ENCODE peak calls at places on chromosome 10, in five cellular contexts. One of them, this sample, is unnamed.

GRCh38 chr10:110404825-110405224 is 92.9 kb upstream of the DUSP5 start:
- DNase-seq in thoracic aorta: no peak
- DNase-seq in heart left ventricle: no peak
- DNase-seq in A549: no peak
- DNase-seq in IMR-90: no peak
- DNase-seq in this sample: no peak

GRCh38 chr10:13092446-13093102 is 7.4 kb upstream of the OPTN start:
- DNase-seq in thoracic aorta: no peak
- DNase-seq in heart left ventricle: no peak
- DNase-seq in A549: no peak
- DNase-seq in IMR-90: no peak
- DNase-seq in this sample: no peak

GRCh38 chr10:131337656-131338055 is 26.1 kb upstream of the TCERG1L start:
- DNase-seq in thoracic aorta: no peak
- DNase-seq in heart left ventricle: no peak
- DNase-seq in A549: no peak
- DNase-seq in IMR-90: no peak
- DNase-seq in this sample: no peak

GRCh38 chr10:95440326-95440725 is 120.8 kb downstream of the SORBS1 start:
- DNase-seq in thoracic aorta: no peak
- DNase-seq in heart left ventricle: no peak
- DNase-seq in A549: no peak
- DNase-seq in IMR-90: no peak
- DNase-seq in this sample: no peak

GRCh38 chr10:125779403-125780327 is 4.0 kb upstream of the MMP21 start:
- DNase-seq in thoracic aorta: no peak
- DNase-seq in heart left ventricle: no peak
- DNase-seq in A549: no peak
- DNase-seq in IMR-90: no peak
- DNase-seq in this sample: no peak

GRCh38 chr10:43198682-43199005 is 60.4 kb downstream of the CSGALNACT2 start:
- DNase-seq in thoracic aorta: no peak
- DNase-seq in heart left ventricle: no peak
- DNase-seq in A549: no peak
- DNase-seq in IMR-90: no peak
- DNase-seq in this sample: no peak

GRCh38 chr10:101285519-101286070 is 56.3 kb upstream of the LBX1 start:
- DNase-seq in thoracic aorta: no peak
- DNase-seq in heart left ventricle: no peak
- DNase-seq in A549: no peak
- DNase-seq in IMR-90: no peak
- DNase-seq in this sample: no peak

GRCh38 chr10:29692121-29692539 is 57.4 kb upstream of the SVIL start:
- DNase-seq in thoracic aorta: no peak
- DNase-seq in heart left ventricle: no peak
- DNase-seq in A549: no peak
- DNase-seq in IMR-90: peak
- DNase-seq in this sample: no peak

GRCh38 chr10:10564081-10564480 is 453.6 kb upstream of the CELF2 start:
- DNase-seq in thoracic aorta: no peak
- DNase-seq in heart left ventricle: no peak
- DNase-seq in A549: no peak
- DNase-seq in IMR-90: no peak
- DNase-seq in this sample: no peak

GRCh38 chr10:28806481-28806880 is 129.2 kb downstream of the BAMBI start:
- DNase-seq in thoracic aorta: no peak
- DNase-seq in heart left ventricle: no peak
- DNase-seq in A549: no peak
- DNase-seq in IMR-90: no peak
- DNase-seq in this sample: no peak

GRCh38 chr10:17147884-17148494 is 18.4 kb upstream of the CUBN start:
- DNase-seq in thoracic aorta: no peak
- DNase-seq in heart left ventricle: no peak
- DNase-seq in A549: no peak
- DNase-seq in IMR-90: peak
- DNase-seq in this sample: no peak

GRCh38 chr10:122221958-122222357 is 49.1 kb upstream of the BTBD16 start:
- DNase-seq in thoracic aorta: no peak
- DNase-seq in heart left ventricle: no peak
- DNase-seq in A549: no peak
- DNase-seq in IMR-90: no peak
- DNase-seq in this sample: no peak

GRCh38 chr10:62048919-62049636 is 147.6 kb downstream of the ARID5B start:
- DNase-seq in thoracic aorta: peak
- DNase-seq in heart left ventricle: peak
- DNase-seq in A549: peak
- DNase-seq in IMR-90: peak
- DNase-seq in this sample: no peak

GRCh38 chr10:7861509-7862120 is 43.3 kb downstream of the TAF3 start:
- DNase-seq in thoracic aorta: no peak
- DNase-seq in heart left ventricle: no peak
- DNase-seq in A549: peak
- DNase-seq in IMR-90: no peak
- DNase-seq in this sample: no peak

GRCh38 chr10:77773631-77774426 is 136.2 kb upstream of the KCNMA1 start:
- DNase-seq in thoracic aorta: no peak
- DNase-seq in heart left ventricle: no peak
- DNase-seq in A549: no peak
- DNase-seq in IMR-90: no peak
- DNase-seq in this sample: no peak

GRCh38 chr10:130764651-130765050 is 546.9 kb downstream of the TCERG1L start:
- DNase-seq in thoracic aorta: no peak
- DNase-seq in heart left ventricle: no peak
- DNase-seq in A549: no peak
- DNase-seq in IMR-90: no peak
- DNase-seq in this sample: no peak

GRCh38 chr10:102578782-102579181 is 65.5 kb upstream of the TRIM8 start:
- DNase-seq in thoracic aorta: no peak
- DNase-seq in heart left ventricle: no peak
- DNase-seq in A549: peak
- DNase-seq in IMR-90: no peak
- DNase-seq in this sample: no peak

GRCh38 chr10:75057680-75058079 is 53.8 kb upstream of the SAMD8 start:
- DNase-seq in thoracic aorta: no peak
- DNase-seq in heart left ventricle: no peak
- DNase-seq in A549: no peak
- DNase-seq in IMR-90: no peak
- DNase-seq in this sample: no peak

GRCh38 chr10:98611432-98611831 is 164.7 kb upstream of the HPS1 start:
- DNase-seq in thoracic aorta: no peak
- DNase-seq in heart left ventricle: no peak
- DNase-seq in A549: no peak
- DNase-seq in IMR-90: no peak
- DNase-seq in this sample: no peak

GRCh38 chr10:110642980-110643655 is 1.0 kb upstream of the RBM20 start:
- DNase-seq in thoracic aorta: no peak
- DNase-seq in heart left ventricle: peak
- DNase-seq in A549: no peak
- DNase-seq in IMR-90: no peak
- DNase-seq in this sample: no peak

GRCh38 chr10:84820121-84820520 is 491.7 kb downstream of the CCSER2 start:
- DNase-seq in thoracic aorta: no peak
- DNase-seq in heart left ventricle: no peak
- DNase-seq in A549: peak
- DNase-seq in IMR-90: no peak
- DNase-seq in this sample: no peak

GRCh38 chr10:58951750-58952149 is 224.7 kb upstream of the PHYHIPL start:
- DNase-seq in thoracic aorta: no peak
- DNase-seq in heart left ventricle: no peak
- DNase-seq in A549: no peak
- DNase-seq in IMR-90: no peak
- DNase-seq in this sample: no peak

GRCh38 chr10:58952162-58952561 is 224.3 kb upstream of the PHYHIPL start:
- DNase-seq in thoracic aorta: no peak
- DNase-seq in heart left ventricle: no peak
- DNase-seq in A549: no peak
- DNase-seq in IMR-90: no peak
- DNase-seq in this sample: no peak

GRCh38 chr10:58954163-58954562 is 222.3 kb upstream of the PHYHIPL start:
- DNase-seq in thoracic aorta: no peak
- DNase-seq in heart left ventricle: no peak
- DNase-seq in A549: no peak
- DNase-seq in IMR-90: no peak
- DNase-seq in this sample: no peak

GRCh38 chr10:58951087-58951486 is 225.4 kb upstream of the PHYHIPL start:
- DNase-seq in thoracic aorta: no peak
- DNase-seq in heart left ventricle: no peak
- DNase-seq in A549: no peak
- DNase-seq in IMR-90: no peak
- DNase-seq in this sample: no peak

DNA sequence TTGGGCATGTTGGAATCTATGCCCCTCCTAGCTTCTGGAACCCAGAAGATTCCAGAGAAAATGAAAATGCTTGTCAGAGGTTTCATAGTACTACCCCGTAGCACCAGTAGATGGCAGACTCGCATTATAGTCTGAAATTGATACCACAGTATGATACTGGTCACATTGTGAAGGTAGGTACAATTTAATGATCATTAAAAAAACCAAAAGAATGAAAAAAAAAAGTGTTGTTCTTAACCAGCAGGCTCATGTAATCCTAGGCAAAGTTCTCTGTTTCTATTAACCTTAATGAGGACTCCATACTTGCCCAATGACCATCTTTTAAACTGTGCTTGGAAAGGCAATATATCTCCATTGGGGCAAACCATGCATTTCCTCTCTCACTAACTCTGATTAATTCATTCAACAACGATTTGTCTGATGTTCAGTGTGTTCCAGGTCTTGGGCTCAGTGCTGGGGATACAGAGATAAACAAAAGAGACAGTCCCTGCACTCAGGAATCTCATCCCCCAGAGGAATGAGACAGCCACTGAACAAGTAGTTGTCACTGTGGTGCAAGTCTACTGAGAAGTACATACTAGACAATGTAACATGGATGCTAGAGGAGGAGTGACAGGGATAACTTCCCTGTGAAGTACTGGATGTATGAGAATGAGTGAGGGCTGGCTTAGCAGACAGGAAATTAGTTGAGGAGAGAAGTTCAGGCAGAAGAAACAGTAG is 223.5 kb upstream of the PHYHIPL start:
- DNase-seq in thoracic aorta: peak
- DNase-seq in heart left ventricle: no peak
- DNase-seq in A549: peak
- DNase-seq in IMR-90: peak
- DNase-seq in this sample: no peak
- TF ChIP-seq CTCF in thoracic aorta: peak
- TF ChIP-seq CTCF in heart left ventricle: peak
- TF ChIP-seq CTCF in A549: peak
- TF ChIP-seq CTCF in IMR-90: peak
- TF ChIP-seq CTCF in this sample: no peak

GRCh38 chr10:58963101-58963534 is 213.3 kb upstream of the PHYHIPL start:
- DNase-seq in thoracic aorta: no peak
- DNase-seq in heart left ventricle: no peak
- DNase-seq in A549: peak
- DNase-seq in IMR-90: no peak
- DNase-seq in this sample: no peak
- TF ChIP-seq CTCF in thoracic aorta: no peak
- TF ChIP-seq CTCF in heart left ventricle: peak
- TF ChIP-seq CTCF in A549: peak
- TF ChIP-seq CTCF in IMR-90: peak
- TF ChIP-seq CTCF in this sample: no peak

GRCh38 chr10:71031601-71032000 is 143.2 kb upstream of the PCBD1 start:
- DNase-seq in thoracic aorta: no peak
- DNase-seq in heart left ventricle: no peak
- DNase-seq in A549: no peak
- DNase-seq in IMR-90: no peak
- DNase-seq in this sample: no peak

GRCh38 chr10:71035511-71036278 is 147.3 kb upstream of the PCBD1 start:
- DNase-seq in thoracic aorta: no peak
- DNase-seq in heart left ventricle: no peak
- DNase-seq in A549: no peak
- DNase-seq in IMR-90: no peak
- DNase-seq in this sample: no peak

GRCh38 chr10:71036279-71036535 is 147.8 kb upstream of the PCBD1 start:
- DNase-seq in thoracic aorta: no peak
- DNase-seq in heart left ventricle: no peak
- DNase-seq in A549: no peak
- DNase-seq in IMR-90: no peak
- DNase-seq in this sample: no peak

GRCh38 chr10:71032887-71033286 is 144.5 kb upstream of the PCBD1 start:
- DNase-seq in thoracic aorta: no peak
- DNase-seq in heart left ventricle: no peak
- DNase-seq in A549: no peak
- DNase-seq in IMR-90: no peak
- DNase-seq in this sample: no peak

GRCh38 chr10:71033396-71033980 is 145.1 kb upstream of the PCBD1 start:
- DNase-seq in thoracic aorta: no peak
- DNase-seq in heart left ventricle: no peak
- DNase-seq in A549: no peak
- DNase-seq in IMR-90: no peak
- DNase-seq in this sample: no peak
- TF ChIP-seq CTCF in thoracic aorta: no peak
- TF ChIP-seq CTCF in heart left ventricle: no peak
- TF ChIP-seq CTCF in A549: no peak
- TF ChIP-seq CTCF in IMR-90: no peak
- TF ChIP-seq CTCF in this sample: no peak

GRCh38 chr10:119306514-119306951 is 99.2 kb downstream of the GRK5 start:
- DNase-seq in thoracic aorta: no peak
- DNase-seq in heart left ventricle: no peak
- DNase-seq in A549: peak
- DNase-seq in IMR-90: no peak
- DNase-seq in this sample: peak

GRCh38 chr10:119308556-119309422 is 101.4 kb downstream of the GRK5 start:
- DNase-seq in thoracic aorta: no peak
- DNase-seq in heart left ventricle: no peak
- DNase-seq in A549: no peak
- DNase-seq in IMR-90: no peak
- DNase-seq in this sample: no peak

GRCh38 chr10:119308089-119308488 is 100.7 kb downstream of the GRK5 start:
- DNase-seq in thoracic aorta: no peak
- DNase-seq in heart left ventricle: no peak
- DNase-seq in A549: no peak
- DNase-seq in IMR-90: no peak
- DNase-seq in this sample: no peak

GRCh38 chr10:119305860-119306513 is 98.6 kb downstream of the GRK5 start:
- DNase-seq in thoracic aorta: peak
- DNase-seq in heart left ventricle: peak
- DNase-seq in A549: peak
- DNase-seq in IMR-90: peak
- DNase-seq in this sample: peak

GRCh38 chr10:119306964-119307363 is 99.6 kb downstream of the GRK5 start:
- DNase-seq in thoracic aorta: no peak
- DNase-seq in heart left ventricle: no peak
- DNase-seq in A549: peak
- DNase-seq in IMR-90: peak
- DNase-seq in this sample: no peak
- TF ChIP-seq CTCF in thoracic aorta: no peak
- TF ChIP-seq CTCF in heart left ventricle: no peak
- TF ChIP-seq CTCF in A549: no peak
- TF ChIP-seq CTCF in IMR-90: no peak
- TF ChIP-seq CTCF in this sample: no peak